ENCODE peak calls at places on chromosome 1, in seven cellular contexts. R is GF-D8; M is tibial nerve; E is ureter; B is central memory CD4-positive, alpha-beta T cell; C is neural crest cell; W is T-helper 2 cell. Z is an unnamed sample.

GRCh38 chr1:232459826-232460225 is 170.1 kb downstream of the SIPA1L2 start:
- DNase-seq in C (no peak), M (no peak), B (no peak), W (no peak), E (no peak), R (no peak), Z (no peak)

GRCh38 chr1:32741417-32742131 is 39.0 kb upstream of the SYNC start:
- DNase-seq in B (no peak), W (no peak), R (no peak), E (no peak), M (no peak), C (no peak), Z (peak)

GRCh38 chr1:186566140-186566850 is 105.4 kb upstream of the PDC start:
- DNase-seq in R (no peak), B (no peak), W (no peak), C (no peak), E (no peak), M (no peak), Z (no peak)

GRCh38 chr1:177444997-177445746 is 274.4 kb downstream of the BRINP2 start:
- DNase-seq in R (no peak), B (no peak), W (no peak), M (no peak), E (no peak), C (no peak), Z (no peak)

GRCh38 chr1:24036080-24036479 is 56.0 kb upstream of the SRSF10 start:
- DNase-seq in W (no peak), C (no peak), M (no peak), E (no peak), B (no peak), R (no peak), Z (no peak)

GRCh38 chr1:11158720-11159321 is 30.3 kb upstream of the ANGPTL7 start:
- DNase-seq in E (no peak), W (no peak), R (no peak), C (no peak), B (no peak), M (no peak), Z (no peak)

GRCh38 chr1:34597877-34598514 is 156.9 kb upstream of the GJB5 start:
- DNase-seq in B (no peak), M (peak), R (peak), E (peak), W (peak), C (peak), Z (peak)

GRCh38 chr1:16979475-16980327 is 719 bp downstream of the MFAP2 start:
- DNase-seq in R (no peak), W (no peak), C (no peak), M (no peak), E (no peak), B (no peak), Z (peak)

GRCh38 chr1:1281533-1282321 is 1.5 kb downstream of the SCNN1D start:
- DNase-seq in C (no peak), E (no peak), R (no peak), M (no peak), W (no peak), B (no peak), Z (no peak)

GRCh38 chr1:39153684-39154083 is 50.8 kb upstream of the MACF1 start:
- DNase-seq in W (no peak), B (no peak), C (no peak), M (no peak), R (no peak), E (no peak), Z (no peak)

GRCh38 chr1:53066433-53066832 is 4.4 kb downstream of the PODN start:
- DNase-seq in B (no peak), C (no peak), M (no peak), W (no peak), E (no peak), R (no peak), Z (no peak)